ENCODE peak calls at places on chromosomes 1 and 21, in five cellular contexts. J is K562, D is GM12878, P is HepG2, O is H1. T is an unnamed sample.

GRCh38 chr1:95117207-95118018 is at the start of gene TLCD4:
- DNase-seq in J (peak; percentile 77), D (no peak), P (peak; percentile 25), O (peak; percentile 87), T (peak; percentile 35)

GRCh38 chr1:147586412-147586811 is 45.1 kb downstream of the BCL9 start:
- DNase-seq in J (no peak), D (no peak), P (no peak), O (peak; percentile 51), T (no peak)

GRCh38 chr1:1777950-1778826 is at the start of gene NADK:
- DNase-seq in J (peak; percentile 93), D (no peak), P (no peak), O (peak; percentile 79), T (peak; percentile 16)

GRCh38 chr1:171219751-171220385 is 28.4 kb upstream of the FMO1 start:
- DNase-seq in J (no peak), D (no peak), P (no peak), O (no peak), T (no peak)

GRCh38 chr1:100793661-100794060 is 74.1 kb downstream of the VCAM1 start:
- DNase-seq in J (no peak), D (no peak), P (no peak), O (no peak), T (no peak)

GRCh38 chr1:212098771-212099170 is 63.2 kb downstream of the DTL start:
- DNase-seq in J (no peak), D (no peak), P (no peak), O (no peak), T (no peak)

GRCh38 chr1:33248244-33248643 is 8.0 kb upstream of the ZNF362 start:
- DNase-seq in J (no peak), D (no peak), P (no peak), O (no peak), T (no peak)

GRCh38 chr1:232218955-232219865 is 410.7 kb downstream of the SIPA1L2 start:
- DNase-seq in J (no peak), D (no peak), P (no peak), O (peak; percentile 27), T (no peak)

GRCh38 chr1:10617318-10617717 is 142.6 kb downstream of the PEX14 start:
- DNase-seq in J (no peak), D (no peak), P (no peak), O (no peak), T (no peak)

GRCh38 chr1:154342836-154343472 is 17.6 kb downstream of the ATP8B2 start:
- DNase-seq in J (no peak), D (no peak), P (no peak), O (no peak), T (no peak)

GRCh38 chr1:102434421-102434820 is 437.7 kb upstream of the OLFM3 start:
- DNase-seq in J (no peak), D (no peak), P (peak; percentile 52), O (peak; percentile 58), T (peak; percentile 10)

GRCh38 chr1:211135342-211135950 is 1.5 kb upstream of the KCNH1 start:
- DNase-seq in J (peak; percentile 33), D (peak; percentile 9), P (peak; percentile 29), O (no peak), T (peak; percentile 45)

GRCh38 chr1:40899230-40899870 is 37.2 kb upstream of the CITED4 start:
- DNase-seq in J (no peak), D (no peak), P (no peak), O (peak; percentile 50), T (peak; percentile 69)

GRCh38 chr1:10001016-10001665 is 4.1 kb downstream of the RBP7 start:
- DNase-seq in J (no peak), D (no peak), P (no peak), O (no peak), T (no peak)

GRCh38 chr1:178869114-178869697 is 1.7 kb downstream of the ANGPTL1 start:
- DNase-seq in J (no peak), D (no peak), P (no peak), O (no peak), T (no peak)

GRCh38 chr1:212290608-212291007 is 5.4 kb downstream of the PPP2R5A start:
- DNase-seq in J (no peak), D (no peak), P (peak; percentile 16), O (no peak), T (no peak)

GRCh38 chr21:15631342-15631741 is 98.4 kb upstream of the USP25 start:
- DNase-seq in J (no peak), D (no peak), P (no peak), O (no peak), T (no peak)

GRCh38 chr1:84774674-84775548 is 84.7 kb upstream of the SSX2IP start:
- DNase-seq in J (no peak), D (no peak), P (no peak), O (peak; percentile 79), T (no peak)

GRCh38 chr1:159751022-159751421 is 29.7 kb upstream of the DUSP23 start:
- DNase-seq in J (no peak), D (no peak), P (no peak), O (no peak), T (no peak)

GRCh38 chr1:15139654-15140350 is 13.7 kb upstream of the TMEM51 start:
- DNase-seq in J (no peak), D (no peak), P (peak; percentile 96), O (peak; percentile 54), T (peak; percentile 56)

GRCh38 chr1:205950280-205950679 is 7.0 kb upstream of the SLC26A9 start:
- DNase-seq in J (no peak), D (no peak), P (no peak), O (no peak), T (no peak)

DNA sequence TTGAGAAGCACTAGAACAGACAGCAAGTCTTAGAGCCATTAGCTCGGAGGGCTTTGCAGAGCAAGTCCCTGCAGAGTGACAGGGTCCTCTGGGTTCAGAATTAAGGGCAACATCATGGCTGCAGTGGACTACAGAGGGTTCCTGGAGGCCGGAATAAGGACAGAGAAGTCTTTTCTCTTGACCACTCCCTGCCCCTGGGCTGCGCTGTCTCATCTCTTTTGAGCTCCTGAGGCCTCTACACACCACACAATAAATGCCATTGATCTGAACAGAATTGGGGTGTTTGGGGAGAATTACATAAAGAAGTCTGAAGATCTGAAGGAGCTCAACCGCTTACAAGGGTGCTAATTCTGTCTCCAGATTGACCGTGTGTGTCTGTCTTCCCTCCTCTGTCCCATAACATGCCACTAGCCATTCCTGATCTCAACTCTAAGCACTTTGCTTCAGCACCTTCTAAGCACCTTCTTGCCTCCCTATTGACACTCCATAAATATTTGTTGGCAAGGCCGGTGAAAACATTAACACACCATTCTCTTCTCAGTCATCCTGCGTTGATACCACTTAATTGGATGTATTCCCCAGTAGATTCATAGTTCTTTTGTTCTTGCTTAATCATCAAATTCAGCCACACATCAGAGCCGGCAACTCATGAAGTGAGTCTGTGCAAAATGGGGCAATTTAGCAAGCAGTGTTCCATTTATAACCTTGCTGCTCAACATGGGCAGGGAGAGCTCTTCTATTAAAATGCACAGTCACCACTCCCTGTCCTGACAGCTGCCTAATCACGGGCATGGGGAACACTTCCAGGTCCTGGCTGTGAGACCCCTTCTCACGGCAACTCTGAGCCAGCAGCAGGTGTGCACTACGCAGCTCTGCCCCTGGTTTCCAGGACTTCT is 49.7 kb downstream of the NMNAT2 start:
- DNase-seq in J (no peak), D (no peak), P (no peak), O (no peak), T (no peak)
- TF ChIP-seq YY1 in J (no peak), D (no peak), P (no peak), O (no peak), T (no peak)

GRCh38 chr1:30846587-30846986 is 62.0 kb downstream of the SDC3 start:
- DNase-seq in J (no peak), D (no peak), P (no peak), O (no peak), T (no peak)
- H3K27me3 ChIP-seq in J (peaks cover 53% of the 10 kb centered on the region), D (peaks cover 2% of the 10 kb centered on the region), P (no peaks in the 10 kb centered on the region), O (no peaks in the 10 kb centered on the region), T (peaks cover 29% of the 10 kb centered on the region)

GRCh38 chr1:56915960-56916359 is 49.9 kb downstream of the C8B start:
- DNase-seq in J (no peak), D (no peak), P (peak; percentile 54), O (no peak), T (no peak)

GRCh38 chr1:56916630-56917029 is 49.2 kb downstream of the C8B start:
- DNase-seq in J (no peak), D (no peak), P (no peak), O (no peak), T (no peak)

GRCh38 chr1:56920551-56920950 is 45.3 kb downstream of the C8B start:
- DNase-seq in J (no peak), D (no peak), P (no peak), O (no peak), T (no peak)

GRCh38 chr1:56921486-56921885 is 44.3 kb downstream of the C8B start:
- DNase-seq in J (no peak), D (no peak), P (peak; percentile 19), O (no peak), T (no peak)

DNA sequence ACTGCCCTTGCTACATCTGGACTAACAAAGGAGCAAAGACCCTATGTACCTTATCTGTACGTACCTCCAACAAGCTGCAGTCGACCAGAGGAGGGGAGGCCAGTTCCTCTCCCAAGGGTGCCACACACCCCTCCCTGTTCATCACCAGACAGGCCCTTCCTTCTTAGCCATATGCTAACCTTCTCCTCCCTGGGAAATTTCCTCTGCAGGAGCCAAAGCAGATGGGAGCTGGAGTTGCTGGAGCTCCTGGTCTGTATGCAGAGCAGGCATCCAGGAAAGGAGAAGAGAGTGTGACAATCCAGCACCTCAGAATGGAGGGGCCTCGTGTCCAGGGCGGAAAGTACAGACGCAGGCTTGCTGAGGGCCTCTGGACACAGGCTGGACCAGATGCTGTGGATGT is 48.5 kb downstream of the C8B start:
- DNase-seq in J (no peak), D (no peak), P (no peak), O (no peak), T (no peak)
- TF ChIP-seq ATF3 in J (no peak), D (no peak), P (no peak), O (no peak), T (no peak)

GRCh38 chr1:54016343-54017282 is 1.4 kb downstream of the LDLRAD1 start:
- DNase-seq in J (no peak), D (no peak), P (peak; percentile 96), O (peak; percentile 41), T (peak; percentile 82)
- TF ChIP-seq YY1 in J (no peak), D (no peak), P (no peak), O (no peak), T (no peak)

GRCh38 chr1:216600730-216601426 is 122.4 kb downstream of the ESRRG start:
- DNase-seq in J (no peak), D (no peak), P (peak; percentile 18), O (peak; percentile 77), T (no peak)

GRCh38 chr1:216596298-216596947 is 126.8 kb downstream of the ESRRG start:
- DNase-seq in J (no peak), D (no peak), P (no peak), O (no peak), T (no peak)

GRCh38 chr1:216598448-216598847 is 124.8 kb downstream of the ESRRG start:
- DNase-seq in J (no peak), D (no peak), P (no peak), O (no peak), T (no peak)

GRCh38 chr1:216601427-216601751 is 121.8 kb downstream of the ESRRG start:
- DNase-seq in J (no peak), D (no peak), P (no peak), O (no peak), T (no peak)

GRCh38 chr1:216599851-216600250 is 123.4 kb downstream of the ESRRG start:
- DNase-seq in J (no peak), D (no peak), P (no peak), O (no peak), T (no peak)
- H3K27me3 ChIP-seq in J (no peaks in the 10 kb centered on the region), D (no peaks in the 10 kb centered on the region), P (no peaks in the 10 kb centered on the region), O (peaks cover 3% of the 10 kb centered on the region), T (no peaks in the 10 kb centered on the region)